ENCODE peak calls at places on chromosomes 6 and 20, in four cellular contexts. One of them, this sample, is unnamed.

GRCh38 chr6:139820191-139820590 is 445.7 kb upstream of the CITED2 start:
- DNase-seq in keratinocyte: no peak
- DNase-seq in IMR-90: peak; percentile 81
- DNase-seq in K562: no peak
- DNase-seq in this sample: peak; percentile 92

GRCh38 chr6:107113460-107114212 is 1.7 kb downstream of the BEND3 start:
- DNase-seq in keratinocyte: no peak
- DNase-seq in IMR-90: no peak
- DNase-seq in K562: no peak
- DNase-seq in this sample: no peak

GRCh38 chr6:148868314-148868713 is 121.5 kb downstream of the UST start:
- DNase-seq in IMR-90: peak; percentile 86
- DNase-seq in keratinocyte: no peak
- DNase-seq in K562: no peak
- DNase-seq in this sample: no peak

GRCh38 chr6:134187154-134187553 is 130.8 kb downstream of the SGK1 start:
- DNase-seq in IMR-90: no peak
- DNase-seq in K562: no peak
- DNase-seq in keratinocyte: no peak
- DNase-seq in this sample: no peak

GRCh38 chr20:36883972-36884535 is 8.1 kb downstream of the TLDC2 start:
- DNase-seq in keratinocyte: no peak
- DNase-seq in K562: no peak
- DNase-seq in IMR-90: no peak
- DNase-seq in this sample: no peak

GRCh38 chr6:106056060-106056737 is 29.9 kb upstream of the PRDM1 start:
- DNase-seq in keratinocyte: no peak
- DNase-seq in K562: no peak
- DNase-seq in IMR-90: no peak
- DNase-seq in this sample: no peak

GRCh38 chr6:5344038-5344437 is 82.7 kb downstream of the FARS2 start:
- DNase-seq in K562: no peak
- DNase-seq in IMR-90: no peak
- DNase-seq in keratinocyte: no peak
- DNase-seq in this sample: peak; percentile 41

GRCh38 chr6:24584390-24584735 is 61.6 kb downstream of the KIAA0319 start:
- DNase-seq in IMR-90: no peak
- DNase-seq in keratinocyte: no peak
- DNase-seq in K562: no peak
- DNase-seq in this sample: no peak

DNA sequence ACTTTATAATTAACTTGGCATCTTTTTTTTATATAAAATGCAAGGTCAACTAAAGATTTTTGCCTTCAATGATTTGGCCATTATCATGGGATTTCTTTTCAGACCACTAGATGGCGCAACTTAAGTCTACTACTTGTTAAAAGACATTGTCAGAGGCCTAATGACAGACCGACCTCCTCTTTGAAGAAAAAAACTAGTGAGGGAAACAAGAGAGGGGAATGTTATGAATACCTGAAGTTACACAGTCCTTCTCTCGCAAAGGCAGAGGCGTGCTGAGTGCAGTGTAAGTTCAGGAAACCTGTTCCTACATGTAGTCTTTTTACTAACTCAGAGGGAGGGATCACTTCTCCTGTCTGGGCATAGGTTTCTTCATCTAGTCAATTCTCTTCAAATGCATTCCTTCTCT is 9.3 kb downstream of the TRAPPC3L start:
- DNase-seq in K562: peak; percentile 48
- DNase-seq in keratinocyte: peak; percentile 68
- DNase-seq in IMR-90: peak; percentile 71
- DNase-seq in this sample: peak; percentile 71
- H3K9me1 ChIP-seq in K562: no peaks in the 10 kb centered on the region
- H3K9me1 ChIP-seq in keratinocyte: no peaks in the 10 kb centered on the region
- H3K9me1 ChIP-seq in IMR-90: peaks cover 3% of the 10 kb centered on the region
- H3K9me1 ChIP-seq in this sample: no peaks in the 10 kb centered on the region

GRCh38 chr6:108795814-108796213 is 52.4 kb upstream of the ARMC2 start:
- DNase-seq in K562: no peak
- DNase-seq in IMR-90: no peak
- DNase-seq in keratinocyte: no peak
- DNase-seq in this sample: no peak
- H3K9me1 ChIP-seq in K562: no peaks in the 10 kb centered on the region
- H3K9me1 ChIP-seq in IMR-90: peaks cover 3% of the 10 kb centered on the region
- H3K9me1 ChIP-seq in keratinocyte: no peaks in the 10 kb centered on the region
- H3K9me1 ChIP-seq in this sample: no peaks in the 10 kb centered on the region

GRCh38 chr20:32050851-32051556 is 1.0 kb upstream of the HCK start:
- DNase-seq in keratinocyte: no peak
- DNase-seq in IMR-90: no peak
- DNase-seq in K562: no peak
- DNase-seq in this sample: no peak

GRCh38 chr20:32050324-32050723 is 1.7 kb upstream of the HCK start:
- DNase-seq in keratinocyte: no peak
- DNase-seq in K562: no peak
- DNase-seq in IMR-90: no peak
- DNase-seq in this sample: no peak

GRCh38 chr20:32051720-32052089 is 337 bp upstream of the HCK start:
- DNase-seq in keratinocyte: no peak
- DNase-seq in K562: no peak
- DNase-seq in IMR-90: no peak
- DNase-seq in this sample: no peak

GRCh38 chr20:32040142-32040953 is 11.7 kb upstream of the HCK start:
- DNase-seq in K562: no peak
- DNase-seq in IMR-90: no peak
- DNase-seq in keratinocyte: no peak
- DNase-seq in this sample: no peak

DNA sequence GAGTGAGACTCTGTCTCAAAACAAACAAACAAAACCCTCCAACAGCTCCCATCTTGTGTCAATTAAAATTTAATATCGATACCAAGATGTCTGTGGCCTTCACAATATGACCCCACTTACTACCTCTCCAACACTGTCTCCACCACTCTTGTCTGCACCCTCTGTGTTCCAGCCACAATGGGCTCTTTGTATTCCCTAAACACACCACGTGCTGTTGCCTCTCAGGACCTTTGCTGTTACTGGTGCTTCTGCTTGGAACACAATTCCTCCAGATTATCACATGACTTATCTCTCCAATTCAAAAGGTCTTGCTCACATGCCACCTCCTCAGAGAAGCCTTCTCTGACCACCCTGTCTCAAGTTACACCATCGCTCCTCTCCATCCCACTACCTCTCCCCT is 6.0 kb upstream of the HCK start:
- DNase-seq in IMR-90: no peak
- DNase-seq in keratinocyte: no peak
- DNase-seq in K562: no peak
- DNase-seq in this sample: no peak
- H3K9me1 ChIP-seq in IMR-90: no peaks in the 10 kb centered on the region
- H3K9me1 ChIP-seq in keratinocyte: no peaks in the 10 kb centered on the region
- H3K9me1 ChIP-seq in K562: no peaks in the 10 kb centered on the region
- H3K9me1 ChIP-seq in this sample: no peaks in the 10 kb centered on the region

GRCh38 chr6:119612176-119612870 is 262.8 kb upstream of the MAN1A1 start:
- DNase-seq in IMR-90: peak; percentile 8
- DNase-seq in keratinocyte: no peak
- DNase-seq in K562: no peak
- DNase-seq in this sample: no peak
- H3K9me1 ChIP-seq in IMR-90: no peaks in the 10 kb centered on the region
- H3K9me1 ChIP-seq in keratinocyte: no peaks in the 10 kb centered on the region
- H3K9me1 ChIP-seq in K562: no peaks in the 10 kb centered on the region
- H3K9me1 ChIP-seq in this sample: no peaks in the 10 kb centered on the region

GRCh38 chr6:27138398-27138797 is 109.1 kb upstream of the PRSS16 start:
- DNase-seq in IMR-90: no peak
- DNase-seq in keratinocyte: no peak
- DNase-seq in K562: no peak
- DNase-seq in this sample: no peak

GRCh38 chr6:27139753-27140522 is 107.6 kb upstream of the PRSS16 start:
- DNase-seq in keratinocyte: no peak
- DNase-seq in K562: peak; percentile 24
- DNase-seq in IMR-90: peak; percentile 26
- DNase-seq in this sample: peak; percentile 44

GRCh38 chr6:27141013-27141412 is 106.5 kb upstream of the PRSS16 start:
- DNase-seq in IMR-90: no peak
- DNase-seq in keratinocyte: no peak
- DNase-seq in K562: no peak
- DNase-seq in this sample: no peak

GRCh38 chr6:27136978-27137814 is 110.3 kb upstream of the PRSS16 start:
- DNase-seq in IMR-90: no peak
- DNase-seq in keratinocyte: no peak
- DNase-seq in K562: no peak
- DNase-seq in this sample: no peak

GRCh38 chr6:27138837-27139752 is 108.4 kb upstream of the PRSS16 start:
- DNase-seq in IMR-90: peak; percentile 60
- DNase-seq in K562: peak; percentile 56
- DNase-seq in keratinocyte: no peak
- DNase-seq in this sample: peak; percentile 58
- H3K9me1 ChIP-seq in IMR-90: no peaks in the 10 kb centered on the region
- H3K9me1 ChIP-seq in K562: no peaks in the 10 kb centered on the region
- H3K9me1 ChIP-seq in keratinocyte: no peaks in the 10 kb centered on the region
- H3K9me1 ChIP-seq in this sample: no peaks in the 10 kb centered on the region

GRCh38 chr20:18856873-18857272 is 43.3 kb downstream of the SCP2D1 start:
- DNase-seq in IMR-90: no peak
- DNase-seq in K562: no peak
- DNase-seq in keratinocyte: no peak
- DNase-seq in this sample: no peak
- H3K9me1 ChIP-seq in IMR-90: no peaks in the 10 kb centered on the region
- H3K9me1 ChIP-seq in K562: no peaks in the 10 kb centered on the region
- H3K9me1 ChIP-seq in keratinocyte: no peaks in the 10 kb centered on the region
- H3K9me1 ChIP-seq in this sample: no peaks in the 10 kb centered on the region

GRCh38 chr6:170036916-170037315 is 254.0 kb downstream of the DLL1 start:
- DNase-seq in keratinocyte: no peak
- DNase-seq in K562: no peak
- DNase-seq in IMR-90: no peak
- DNase-seq in this sample: no peak
- H3K9me1 ChIP-seq in keratinocyte: no peaks in the 10 kb centered on the region
- H3K9me1 ChIP-seq in K562: no peaks in the 10 kb centered on the region
- H3K9me1 ChIP-seq in IMR-90: no peaks in the 10 kb centered on the region
- H3K9me1 ChIP-seq in this sample: no peaks in the 10 kb centered on the region